ENCODE peak calls at places on chromosomes 6 and 20, in seven cellular contexts. P, I, D, F, Y, V and S are unnamed samples.

GRCh38 chr20:10040070-10040970 is 5.5 kb downstream of the ANKEF1 start:
- DNase-seq in P (no peak), I (peak), D (no peak), F (no peak), Y (no peak), V (no peak), S (peak)

GRCh38 chr20:364905-365794 is 15.4 kb upstream of the TRIB3 start:
- DNase-seq in P (no peak), I (peak), D (no peak), F (no peak), Y (no peak), V (no peak), S (no peak)

GRCh38 chr20:46243707-46244628 is 64.3 kb downstream of the CDH22 start:
- DNase-seq in P (no peak), I (peak), D (no peak), F (no peak), Y (no peak), V (no peak), S (no peak)

GRCh38 chr6:24666097-24666615 is 543 bp downstream of the TDP2 start:
- DNase-seq in P (peak), I (peak), D (peak), F (peak), Y (peak), V (peak), S (peak)

GRCh38 chr20:63475209-63475608 is 2.8 kb upstream of the KCNQ2 start:
- DNase-seq in P (no peak), I (peak), D (no peak), F (no peak), Y (no peak), V (peak), S (peak)

GRCh38 chr6:146526192-146526591 is 17.4 kb upstream of the RAB32 start:
- DNase-seq in P (no peak), I (peak), D (no peak), F (no peak), Y (no peak), V (no peak), S (no peak)

GRCh38 chr6:31142356-31142755 is 3.5 kb upstream of the PSORS1C2 start:
- DNase-seq in P (no peak), I (no peak), D (no peak), F (no peak), Y (no peak), V (no peak), S (no peak)

GRCh38 chr6:21664263-21665081 is 70.9 kb downstream of the SOX4 start:
- DNase-seq in P (no peak), I (peak), D (peak), F (peak), Y (peak), V (peak), S (no peak)

GRCh38 chr20:35981969-35982368 is 13.6 kb downstream of the CNBD2 start:
- DNase-seq in P (no peak), I (no peak), D (no peak), F (no peak), Y (no peak), V (no peak), S (no peak)

GRCh38 chr6:125453516-125453915 is 151.7 kb upstream of the HDDC2 start:
- DNase-seq in P (no peak), I (no peak), D (no peak), F (no peak), Y (no peak), V (no peak), S (no peak)

GRCh38 chr6:159969921-159970320 is 1.0 kb downstream of the IGF2R start:
- DNase-seq in P (peak), I (peak), D (peak), F (peak), Y (no peak), V (peak), S (peak)

GRCh38 chr6:141719476-141719875 is 413.2 kb upstream of the GJE1 start:
- DNase-seq in P (no peak), I (no peak), D (no peak), F (no peak), Y (no peak), V (no peak), S (no peak)

GRCh38 chr6:152378154-152378553 is 259.0 kb downstream of the SYNE1 start:
- DNase-seq in P (no peak), I (peak), D (no peak), F (no peak), Y (no peak), V (no peak), S (peak)

GRCh38 chr6:96152114-96152708 is 136.4 kb downstream of the FUT9 start:
- DNase-seq in P (no peak), I (no peak), D (no peak), F (no peak), Y (no peak), V (no peak), S (no peak)

GRCh38 chr6:153183925-153184324 is 52.8 kb upstream of the RGS17 start:
- DNase-seq in P (no peak), I (no peak), D (no peak), F (no peak), Y (no peak), V (no peak), S (no peak)

GRCh38 chr20:4916991-4917881 is 84.1 kb downstream of the SLC23A2 start:
- DNase-seq in P (peak), I (peak), D (no peak), F (no peak), Y (no peak), V (no peak), S (no peak)

GRCh38 chr20:15895126-15895525 is 678.1 kb downstream of the KIF16B start:
- DNase-seq in P (no peak), I (no peak), D (no peak), F (no peak), Y (no peak), V (no peak), S (no peak)

GRCh38 chr6:53734473-53735299 is 60.1 kb upstream of the LRRC1 start:
- DNase-seq in P (peak), I (peak), D (peak), F (peak), Y (peak), V (peak), S (peak)

GRCh38 chr6:137001977-137002302 is 42.8 kb downstream of the IL20RA start:
- DNase-seq in P (no peak), I (no peak), D (no peak), F (no peak), Y (no peak), V (no peak), S (no peak)

GRCh38 chr6:90411292-90411781 is 114.7 kb upstream of the BACH2 start:
- DNase-seq in P (peak), I (peak), D (no peak), F (peak), Y (no peak), V (no peak), S (no peak)

GRCh38 chr6:33814663-33814985 is 10.8 kb upstream of the MLN start:
- DNase-seq in P (no peak), I (no peak), D (no peak), F (no peak), Y (no peak), V (no peak), S (no peak)

GRCh38 chr20:46828471-46828870 is 66.2 kb upstream of the EYA2 start:
- DNase-seq in P (no peak), I (peak), D (no peak), F (no peak), Y (no peak), V (no peak), S (peak)

GRCh38 chr20:6940052-6940451 is 172.6 kb downstream of the BMP2 start:
- DNase-seq in P (no peak), I (peak), D (no peak), F (no peak), Y (no peak), V (peak), S (no peak)

GRCh38 chr20:3563548-3564177 is 92.8 kb downstream of the ATRN start:
- DNase-seq in P (no peak), I (peak), D (no peak), F (peak), Y (no peak), V (peak), S (peak)

DNA sequence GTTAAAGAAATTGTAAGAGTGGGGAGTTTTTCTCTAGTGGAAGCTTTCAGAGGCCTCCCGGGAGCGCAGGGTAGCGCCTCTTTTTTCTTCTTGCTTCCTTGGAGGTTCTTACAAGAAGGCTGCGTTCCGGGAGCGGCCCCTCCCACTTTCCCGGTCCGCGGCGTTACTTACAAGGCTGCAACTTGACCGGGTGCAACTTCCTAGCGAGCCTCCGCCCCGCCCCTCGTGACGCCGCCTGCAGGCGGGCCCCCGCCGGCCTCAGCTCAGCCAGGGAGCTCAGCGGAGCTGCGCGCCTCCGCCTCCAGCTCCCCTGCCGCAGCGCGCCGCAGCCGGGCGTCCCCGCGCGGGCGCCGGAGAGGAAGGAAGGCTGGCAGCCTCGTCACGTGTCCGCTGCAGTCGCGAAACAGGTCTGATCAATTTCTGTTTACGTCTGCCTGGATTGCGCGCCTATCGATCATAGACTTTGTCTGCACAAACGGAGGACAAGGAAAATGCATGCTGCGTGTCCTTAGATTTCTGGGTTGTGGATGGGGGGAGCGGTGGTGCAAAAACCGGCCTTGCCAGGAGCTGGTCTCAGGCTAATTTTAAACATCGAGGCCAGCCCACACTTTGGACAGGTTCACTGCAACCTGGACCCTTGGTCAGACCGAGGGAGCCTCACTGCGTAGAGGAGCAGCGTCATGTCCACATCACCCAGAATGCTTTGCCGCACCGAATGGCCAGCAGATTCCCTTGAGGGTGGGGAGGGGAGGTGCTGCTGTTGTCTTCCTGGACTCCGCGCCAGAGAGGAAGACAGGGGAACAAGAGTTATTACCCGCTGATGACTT is at the start of the genes FAM217B and PPP1R3D:
- DNase-seq in P (peak), I (peak), D (peak), F (peak), Y (peak), V (peak), S (peak)
- TF ChIP-seq CTCF in P (no peak), I (no peak), D (peak), F (peak), Y (no peak), V (peak), S (no peak)

GRCh38 chr20:48698507-48699267 is 129.1 kb downstream of the PREX1 start:
- DNase-seq in P (no peak), I (no peak), D (no peak), F (no peak), Y (no peak), V (no peak), S (no peak)
- TF ChIP-seq CTCF in P (no peak), I (peak), D (no peak), F (no peak), Y (no peak), V (no peak), S (peak)

DNA sequence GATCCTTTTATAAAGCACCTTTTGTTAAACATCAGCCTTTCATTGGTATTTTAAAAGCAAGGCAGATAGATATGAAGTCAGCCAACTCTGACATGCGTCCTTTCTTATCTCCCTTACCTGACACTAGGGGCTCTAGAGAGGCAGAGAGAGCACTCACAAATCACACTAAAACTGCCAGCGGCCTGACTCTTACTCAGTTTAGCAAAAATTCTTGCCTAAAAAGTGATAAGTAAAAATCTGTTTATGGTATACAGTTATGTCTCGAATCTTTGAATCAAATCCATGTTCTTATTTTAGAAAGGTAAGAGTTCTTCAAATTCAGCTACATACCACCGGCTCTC is 10.4 kb upstream of the TDRD6 start:
- DNase-seq in P (no peak), I (peak), D (no peak), F (no peak), Y (no peak), V (no peak), S (no peak)
- TF ChIP-seq CTCF in P (no peak), I (peak), D (peak), F (peak), Y (no peak), V (no peak), S (peak)

DNA sequence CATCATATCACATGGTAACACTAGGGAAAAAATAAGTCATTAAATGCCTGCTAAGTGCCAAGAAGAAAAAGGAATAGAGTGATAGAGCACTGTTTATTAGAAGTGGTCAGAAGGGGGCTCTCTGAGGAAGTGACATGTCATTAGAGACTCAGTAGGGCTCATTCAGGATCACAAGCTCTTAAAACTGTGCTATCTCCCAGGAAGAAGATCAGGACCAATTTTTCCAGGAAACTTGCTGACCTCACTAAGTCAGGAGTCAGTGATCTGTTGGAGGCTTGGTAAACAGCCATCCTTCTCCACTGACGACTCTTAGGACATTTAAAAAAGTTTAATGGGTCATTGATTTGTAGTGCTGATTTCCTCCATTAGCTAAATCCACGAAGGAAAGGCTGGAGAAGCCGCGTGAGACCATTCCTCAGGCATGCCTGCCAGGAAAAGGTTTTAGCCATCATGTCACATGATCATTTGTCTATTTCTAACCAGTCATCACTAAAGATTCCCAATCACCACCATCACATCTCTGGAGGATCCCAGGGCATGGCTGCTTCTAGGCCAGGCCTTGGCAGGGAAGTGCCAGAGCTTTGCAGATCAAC is 5.9 kb upstream of the PTPN1 start:
- DNase-seq in P (no peak), I (no peak), D (no peak), F (no peak), Y (no peak), V (no peak), S (peak)
- TF ChIP-seq CTCF in P (peak), I (peak), D (peak), F (peak), Y (no peak), V (no peak), S (peak)

GRCh38 chr20:33076662-33077398 is 2.6 kb upstream of the BPIFB4 start:
- DNase-seq in P (no peak), I (peak), D (no peak), F (no peak), Y (no peak), V (peak), S (no peak)
- TF ChIP-seq CTCF in P (no peak), I (peak), D (peak), F (no peak), Y (peak), V (peak), S (peak)

GRCh38 chr6:16352821-16353438 is 114.5 kb downstream of the GMPR start:
- DNase-seq in P (no peak), I (no peak), D (no peak), F (no peak), Y (no peak), V (no peak), S (no peak)
- TF ChIP-seq CTCF in P (no peak), I (no peak), D (no peak), F (no peak), Y (no peak), V (no peak), S (no peak)

GRCh38 chr6:166515072-166515810 is 71.2 kb downstream of the RAMACL start:
- DNase-seq in P (no peak), I (peak), D (no peak), F (no peak), Y (no peak), V (no peak), S (peak)

GRCh38 chr6:166512567-166512966 is 73.9 kb downstream of the RAMACL start:
- DNase-seq in P (no peak), I (no peak), D (no peak), F (peak), Y (no peak), V (no peak), S (no peak)

GRCh38 chr6:166516256-166516655 is 70.2 kb downstream of the RAMACL start:
- DNase-seq in P (no peak), I (no peak), D (no peak), F (no peak), Y (no peak), V (no peak), S (no peak)

GRCh38 chr6:166511316-166511715 is 75.2 kb downstream of the RAMACL start:
- DNase-seq in P (no peak), I (no peak), D (no peak), F (no peak), Y (no peak), V (no peak), S (no peak)

DNA sequence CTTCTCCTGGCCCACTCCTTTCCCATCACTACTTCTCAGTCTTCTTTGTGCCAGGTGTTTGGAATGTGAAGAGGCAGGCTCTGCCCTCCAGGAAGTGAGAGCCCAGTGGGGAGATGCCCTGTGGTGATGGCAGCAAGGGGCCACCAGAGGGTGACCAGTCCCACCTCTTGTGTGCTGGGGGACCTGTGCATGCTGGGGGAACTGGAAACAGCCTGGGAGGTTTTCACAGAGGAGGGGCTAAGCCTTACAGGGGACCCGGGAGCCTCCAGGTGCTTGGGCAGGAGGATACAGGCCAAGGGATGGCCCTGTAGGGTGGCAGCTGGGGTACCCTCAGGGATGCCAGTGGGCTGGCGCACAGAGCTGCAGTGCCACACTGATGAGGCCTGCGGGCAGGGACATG is 72.3 kb downstream of the RAMACL start:
- DNase-seq in P (no peak), I (no peak), D (no peak), F (no peak), Y (no peak), V (no peak), S (no peak)
- TF ChIP-seq CTCF in P (no peak), I (peak), D (no peak), F (no peak), Y (no peak), V (no peak), S (peak)

GRCh38 chr6:1856381-1856780 is 246.7 kb downstream of the FOXC1 start:
- DNase-seq in P (no peak), I (peak), D (no peak), F (peak), Y (no peak), V (no peak), S (peak)
- TF ChIP-seq CTCF in P (no peak), I (peak), D (no peak), F (no peak), Y (no peak), V (no peak), S (no peak)

GRCh38 chr20:20837574-20838021 is 125.2 kb upstream of the RALGAPA2 start:
- DNase-seq in P (peak), I (peak), D (peak), F (peak), Y (no peak), V (peak), S (peak)
- TF ChIP-seq CTCF in P (peak), I (peak), D (peak), F (peak), Y (peak), V (peak), S (peak)